ENCODE peak calls at places on chromosomes 5 and 9, in eight cellular contexts. X, O, H, P, J, Z, T and U are unnamed samples.

GRCh38 chr5:108642170-108642906 is 105.4 kb upstream of the FER start:
- DNase-seq in P (peak), H (peak), X (peak), T (peak), J (peak), Z (peak), O (no peak), U (peak)

GRCh38 chr9:83061036-83061435 is 1.9 kb downstream of the RASEF start:
- DNase-seq in Z (no peak), X (no peak), P (peak), T (no peak), H (no peak), O (no peak), J (no peak), U (no peak)

GRCh38 chr5:53321721-53322120 is 158.7 kb upstream of the FST start:
- DNase-seq in H (no peak), O (no peak), J (no peak), X (no peak), Z (no peak), T (no peak), P (no peak), U (no peak)

GRCh38 chr9:91839926-91840464 is 110.0 kb downstream of the ROR2 start:
- DNase-seq in X (no peak), Z (no peak), P (no peak), T (no peak), J (no peak), O (no peak), H (no peak), U (no peak)

GRCh38 chr5:141558150-141558549 is 60.6 kb downstream of the DIAPH1 start:
- DNase-seq in H (no peak), J (no peak), P (no peak), Z (no peak), T (no peak), O (no peak), X (no peak), U (no peak)

GRCh38 chr5:127041571-127041970 is 11.2 kb upstream of the MARCHF3 start:
- DNase-seq in H (no peak), Z (no peak), P (peak), O (no peak), J (no peak), T (no peak), X (no peak), U (no peak)

GRCh38 chr9:97564291-97565175 is 63.1 kb downstream of the TMOD1 start:
- DNase-seq in J (peak), X (no peak), O (no peak), H (peak), Z (peak), P (peak), T (no peak), U (peak)

GRCh38 chr5:137273511-137273910 is 225.6 kb downstream of the SPOCK1 start:
- DNase-seq in J (no peak), Z (no peak), T (no peak), X (no peak), P (peak), O (no peak), H (no peak), U (no peak)

GRCh38 chr9:11312976-11313375 is 700.2 kb upstream of the PTPRD start:
- DNase-seq in P (no peak), Z (peak), H (no peak), X (no peak), O (no peak), T (no peak), J (peak), U (no peak)

GRCh38 chr5:176364765-176365662 is at the start of gene ARL10:
- DNase-seq in P (no peak), Z (peak), H (no peak), O (peak), X (peak), T (peak), J (no peak), U (peak)

GRCh38 chr5:177312649-177313181 is 1.0 kb upstream of the MXD3 start:
- DNase-seq in H (no peak), Z (peak), O (no peak), X (no peak), T (no peak), P (peak), J (peak), U (peak)

GRCh38 chr9:105114956-105115728 is 129.3 kb upstream of the SLC44A1 start:
- DNase-seq in P (peak), T (peak), H (peak), J (peak), Z (peak), O (no peak), X (peak), U (peak)

GRCh38 chr5:152549709-152550108 is 144.6 kb upstream of the NMUR2 start:
- DNase-seq in J (no peak), P (no peak), Z (no peak), H (no peak), X (no peak), O (no peak), T (no peak), U (no peak)

GRCh38 chr9:18722882-18723281 is 248.9 kb downstream of the ADAMTSL1 start:
- DNase-seq in H (no peak), Z (no peak), P (no peak), X (no peak), T (no peak), O (no peak), J (no peak), U (no peak)

GRCh38 chr5:113268232-113268631 is 166.6 kb downstream of the TSSK1B start:
- DNase-seq in O (no peak), J (no peak), T (no peak), Z (no peak), H (no peak), P (peak), X (no peak), U (no peak)

GRCh38 chr9:20418485-20418884 is 203.8 kb downstream of the MLLT3 start:
- DNase-seq in X (no peak), O (no peak), Z (no peak), P (no peak), T (no peak), J (no peak), H (no peak), U (no peak)

GRCh38 chr9:20339611-20340010 is 282.7 kb downstream of the MLLT3 start:
- DNase-seq in T (no peak), Z (no peak), H (no peak), P (no peak), J (no peak), X (no peak), O (no peak), U (no peak)

GRCh38 chr5:131277415-131277814 is 13.6 kb downstream of the CDC42SE2 start:
- DNase-seq in P (no peak), X (no peak), T (no peak), Z (no peak), O (no peak), J (no peak), H (no peak), U (no peak)

GRCh38 chr5:160064441-160064840 is 54.8 kb downstream of the PWWP2A start:
- DNase-seq in O (peak), P (no peak), Z (no peak), X (no peak), T (no peak), J (no peak), H (no peak), U (peak)

GRCh38 chr9:32681751-32682150 is 46.3 kb upstream of the TAF1L start:
- DNase-seq in O (no peak), X (no peak), J (no peak), H (no peak), Z (no peak), P (no peak), T (no peak), U (no peak)

GRCh38 chr9:113794721-113795120 is 81.4 kb upstream of the ZNF618 start:
- DNase-seq in P (no peak), X (no peak), Z (no peak), T (no peak), O (no peak), J (no peak), H (no peak), U (no peak)

GRCh38 chr5:96577909-96578308 is 84.3 kb upstream of the CAST start:
- DNase-seq in Z (no peak), H (no peak), X (no peak), J (no peak), P (no peak), T (no peak), O (no peak), U (no peak)

GRCh38 chr9:110579763-110580255 is 268 bp upstream of the SVEP1 start:
- DNase-seq in Z (peak), O (peak), X (no peak), J (no peak), T (no peak), P (no peak), H (no peak), U (no peak)

GRCh38 chr5:2818936-2819335 is 67.5 kb upstream of the IRX2 start:
- DNase-seq in T (no peak), H (no peak), X (no peak), P (no peak), Z (no peak), O (no peak), J (no peak), U (no peak)

GRCh38 chr5:142748568-142749249 is 21.5 kb upstream of the ARHGAP26 start:
- DNase-seq in T (peak), Z (no peak), H (no peak), O (peak), X (peak), P (peak), J (no peak), U (peak)

GRCh38 chr5:89388872-89389271 is 505.9 kb upstream of the MEF2C start:
- DNase-seq in X (no peak), T (no peak), Z (no peak), P (no peak), J (no peak), H (no peak), O (no peak), U (no peak)

GRCh38 chr5:149094996-149095395 is 32.1 kb upstream of the SH3TC2 start:
- DNase-seq in Z (no peak), T (no peak), X (no peak), P (peak), O (no peak), H (no peak), J (no peak), U (no peak)

GRCh38 chr9:31847963-31848362 is 536.5 kb upstream of the ACO1 start:
- DNase-seq in J (no peak), O (no peak), P (no peak), T (no peak), H (no peak), X (no peak), Z (no peak), U (no peak)

GRCh38 chr9:119639287-119639955 is 270.2 kb upstream of the BRINP1 start:
- DNase-seq in Z (no peak), H (no peak), T (no peak), X (no peak), O (no peak), J (peak), P (no peak), U (no peak)

GRCh38 chr9:129163753-129164152 is 14.3 kb downstream of the IER5L start:
- DNase-seq in T (no peak), J (no peak), O (no peak), H (no peak), Z (no peak), P (no peak), X (no peak), U (no peak)

GRCh38 chr9:129162497-129162896 is 15.6 kb downstream of the IER5L start:
- DNase-seq in O (no peak), P (no peak), T (no peak), H (no peak), Z (no peak), X (no peak), J (no peak), U (no peak)

GRCh38 chr9:129164246-129164930 is 13.7 kb downstream of the IER5L start:
- DNase-seq in Z (peak), T (no peak), P (no peak), O (peak), X (no peak), J (no peak), H (peak), U (no peak)

GRCh38 chr9:129161534-129161837 is 16.6 kb downstream of the IER5L start:
- DNase-seq in Z (no peak), H (no peak), O (no peak), T (no peak), X (no peak), P (no peak), J (no peak), U (no peak)

DNA sequence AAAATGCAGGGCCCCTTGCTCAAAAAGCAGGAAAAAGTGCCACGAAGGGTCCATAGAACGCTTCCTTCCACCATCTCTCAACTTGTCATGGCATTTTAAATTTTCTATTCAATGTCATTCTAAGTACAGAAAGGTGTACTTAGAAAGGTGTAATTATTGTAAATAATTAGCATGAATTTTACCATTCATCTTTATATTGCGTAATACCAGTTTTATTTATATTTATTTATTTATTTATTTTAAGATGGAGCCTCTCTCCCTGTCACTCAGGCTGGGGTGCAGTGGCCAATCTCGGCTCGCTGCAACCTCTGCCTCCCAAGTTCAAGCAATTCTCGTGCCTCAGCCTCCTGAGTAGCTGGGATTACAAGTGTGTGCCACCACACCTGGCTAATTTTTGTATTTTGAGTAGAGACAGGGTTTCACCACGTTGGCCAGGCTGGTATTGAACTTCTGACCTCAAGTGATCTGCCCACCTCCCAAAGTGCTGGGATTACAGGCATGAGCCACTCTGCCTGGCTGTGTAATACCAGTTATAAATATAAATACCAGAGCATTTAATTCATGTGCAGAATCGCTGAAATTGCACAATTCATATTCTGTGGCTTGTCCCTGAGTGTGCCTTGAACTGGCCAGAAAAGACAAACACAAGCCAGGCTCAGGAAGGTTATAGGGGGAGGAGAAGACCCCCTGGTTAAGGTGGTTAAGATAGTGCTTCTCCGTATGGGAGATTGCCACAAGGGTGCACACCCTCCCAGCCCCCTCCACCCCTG is 15.0 kb downstream of the IER5L start:
- DNase-seq in H (no peak), T (no peak), P (no peak), X (no peak), J (no peak), Z (no peak), O (no peak), U (no peak)
- H3K27ac ChIP-seq in H (peak), T (no peak), P (no peak), X (no peak), J (no peak), Z (peak), O (peak), U (no peak)

GRCh38 chr5:41151562-41151961 is 61.8 kb downstream of the C6 start:
- DNase-seq in T (no peak), J (no peak), Z (no peak), O (no peak), X (no peak), H (no peak), P (no peak), U (no peak)

GRCh38 chr5:41145306-41145705 is 68.0 kb downstream of the C6 start:
- DNase-seq in X (no peak), Z (no peak), P (peak), T (no peak), O (no peak), J (no peak), H (no peak), U (no peak)

GRCh38 chr5:41143124-41143523 is 70.2 kb downstream of the C6 start:
- DNase-seq in H (no peak), X (no peak), O (no peak), Z (no peak), P (peak), T (no peak), J (no peak), U (no peak)

DNA sequence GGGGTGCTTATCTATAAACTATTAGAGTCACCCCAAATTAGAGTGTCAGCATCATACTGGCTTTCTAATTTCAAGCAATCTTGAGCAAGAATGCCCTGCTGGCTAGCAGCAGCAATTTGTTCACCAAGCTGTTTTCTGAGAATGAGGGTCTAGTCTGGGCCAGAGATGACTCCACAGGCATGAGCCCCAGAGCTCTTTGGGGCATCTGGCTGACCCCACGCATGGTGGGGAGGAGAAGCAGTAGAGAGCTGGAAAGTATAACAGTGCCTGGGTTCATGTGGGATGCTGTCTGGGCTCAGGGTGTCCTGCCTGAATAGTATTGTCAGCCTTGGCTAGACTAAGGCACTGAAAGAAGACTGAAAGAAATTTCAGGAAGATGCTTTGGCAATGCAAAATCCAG is 64.9 kb downstream of the C6 start:
- DNase-seq in X (no peak), J (peak), P (no peak), H (no peak), O (no peak), Z (peak), T (no peak), U (no peak)
- TF ChIP-seq CTCF in X (no peak), J (no peak), P (no peak), H (no peak), O (no peak), Z (no peak), T (no peak), U (no peak)

GRCh38 chr5:57818397-57818796 is 335.8 kb upstream of the ACTBL2 start:
- DNase-seq in H (no peak), X (no peak), O (no peak), T (no peak), J (no peak), P (no peak), Z (no peak), U (no peak)

GRCh38 chr5:57817924-57818323 is 335.3 kb upstream of the ACTBL2 start:
- DNase-seq in O (no peak), X (no peak), J (no peak), T (no peak), H (no peak), Z (no peak), P (no peak), U (no peak)

GRCh38 chr5:57816108-57816507 is 333.5 kb upstream of the ACTBL2 start:
- DNase-seq in Z (no peak), T (no peak), O (no peak), H (no peak), P (peak), X (no peak), J (no peak), U (no peak)

GRCh38 chr5:57822651-57823050 is 340.0 kb upstream of the ACTBL2 start:
- DNase-seq in P (no peak), Z (no peak), T (no peak), X (no peak), O (no peak), H (no peak), J (no peak), U (no peak)

GRCh38 chr5:57817001-57817453 is 334.4 kb upstream of the ACTBL2 start:
- DNase-seq in X (no peak), P (peak), J (no peak), O (no peak), Z (no peak), H (no peak), T (no peak), U (no peak)
- H3K27ac ChIP-seq in X (no peak), P (peak), J (no peak), O (no peak), Z (no peak), H (no peak), T (no peak), U (no peak)

GRCh38 chr5:1135696-1136525 is 24.0 kb upstream of the SLC12A7 start:
- DNase-seq in J (no peak), T (no peak), H (no peak), X (no peak), Z (no peak), P (no peak), O (peak), U (no peak)

GRCh38 chr5:1133108-1133507 is 21.2 kb upstream of the SLC12A7 start:
- DNase-seq in T (no peak), Z (no peak), P (no peak), X (no peak), J (no peak), H (no peak), O (no peak), U (no peak)

GRCh38 chr5:1132570-1132969 is 20.7 kb upstream of the SLC12A7 start:
- DNase-seq in J (no peak), P (no peak), Z (no peak), T (no peak), H (no peak), O (no peak), X (no peak), U (no peak)

GRCh38 chr5:1133510-1134255 is 21.8 kb upstream of the SLC12A7 start:
- DNase-seq in H (no peak), O (peak), T (no peak), J (no peak), P (no peak), X (no peak), Z (no peak), U (no peak)

GRCh38 chr5:1134478-1134877 is 22.6 kb upstream of the SLC12A7 start:
- DNase-seq in O (peak), T (no peak), Z (no peak), J (no peak), X (no peak), P (peak), H (no peak), U (peak)
- TF ChIP-seq CTCF in O (peak), T (no peak), Z (no peak), J (no peak), X (no peak), P (peak), H (peak), U (peak)

GRCh38 chr9:36161187-36161586 is 8.0 kb upstream of the CCIN start:
- DNase-seq in J (no peak), O (no peak), H (no peak), P (no peak), Z (peak), T (no peak), X (no peak), U (no peak)

GRCh38 chr9:36164361-36164760 is 4.8 kb upstream of the CCIN start:
- DNase-seq in J (no peak), O (no peak), Z (peak), H (no peak), X (no peak), T (no peak), P (no peak), U (no peak)

GRCh38 chr9:36163840-36164175 is 5.4 kb upstream of the CCIN start:
- DNase-seq in P (peak), H (no peak), Z (peak), J (no peak), T (no peak), O (no peak), X (no peak), U (no peak)

GRCh38 chr9:36163049-36163839 is 5.9 kb upstream of the CCIN start:
- DNase-seq in T (no peak), J (peak), X (no peak), Z (peak), O (peak), P (no peak), H (no peak), U (no peak)

DNA sequence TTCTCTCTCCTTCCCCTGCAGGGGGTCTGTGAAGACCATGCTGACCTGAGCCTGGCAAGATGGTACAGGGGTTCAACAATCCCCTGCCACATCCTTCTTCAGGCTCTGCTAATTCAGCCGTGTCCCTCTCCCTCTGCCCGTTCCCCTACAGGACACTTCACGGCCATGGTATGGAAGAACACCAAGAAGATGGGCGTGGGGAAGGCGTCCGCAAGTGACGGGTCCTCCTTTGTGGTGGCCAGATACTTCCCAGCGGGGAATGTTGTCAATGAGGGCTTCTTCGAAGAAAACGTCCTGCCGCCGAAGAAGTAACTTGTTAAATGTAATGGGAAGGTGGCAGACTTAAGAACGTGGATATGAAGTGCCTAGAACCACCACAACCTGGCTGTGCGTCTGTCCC is 7.0 kb upstream of the CCIN start:
- DNase-seq in Z (peak), H (no peak), P (no peak), J (no peak), T (no peak), X (no peak), O (no peak), U (no peak)
- H3K27ac ChIP-seq in Z (peak), H (peak), P (no peak), J (no peak), T (no peak), X (no peak), O (peak), U (no peak)